ENCODE peak calls at places on chromosome 17, in six cellular contexts. Z, T, N, O, Y and W are unnamed samples.

GRCh38 chr17:17782425-17783120 is 54.2 kb downstream of the SREBF1 start:
- DNase-seq in N (no peak), Z (peak), Y (no peak), O (peak), T (no peak), W (no peak)

GRCh38 chr17:6177941-6178694 is 107.9 kb downstream of the WSCD1 start:
- DNase-seq in N (no peak), Y (no peak), Z (no peak), O (no peak), T (no peak), W (no peak)

GRCh38 chr17:79457376-79457775 is 153.5 kb downstream of the RBFOX3 start:
- DNase-seq in Z (no peak), T (no peak), O (no peak), Y (no peak), N (no peak), W (no peak)

GRCh38 chr17:62614142-62614541 is 13.3 kb upstream of the MRC2 start:
- DNase-seq in Z (no peak), Y (peak), T (no peak), N (no peak), O (no peak), W (peak)

GRCh38 chr17:72338304-72338703 is 217.5 kb downstream of the SOX9 start:
- DNase-seq in Y (no peak), N (no peak), T (no peak), O (no peak), Z (no peak), W (no peak)

GRCh38 chr17:55427587-55427882 is 5.9 kb upstream of the MMD start:
- DNase-seq in Z (no peak), O (no peak), T (no peak), N (no peak), Y (no peak), W (no peak)

GRCh38 chr17:8016632-8017424 is 14.4 kb downstream of the GUCY2D start:
- DNase-seq in Z (peak), N (peak), T (peak), O (peak), Y (no peak), W (no peak)

GRCh38 chr17:19510903-19511302 is 22.8 kb upstream of the SLC47A1 start:
- DNase-seq in Y (no peak), O (no peak), Z (no peak), T (no peak), N (no peak), W (no peak)

GRCh38 chr17:72173475-72174116 is 52.8 kb downstream of the SOX9 start:
- DNase-seq in T (no peak), N (no peak), Z (no peak), Y (no peak), O (no peak), W (no peak)

GRCh38 chr17:17924131-17924856 is 47.9 kb downstream of the TOM1L2 start:
- DNase-seq in O (no peak), Z (no peak), Y (no peak), T (no peak), N (no peak), W (no peak)

GRCh38 chr17:41707803-41708669 is 4.1 kb upstream of the GAST start:
- DNase-seq in T (no peak), Y (no peak), N (no peak), O (no peak), Z (no peak), W (no peak)

GRCh38 chr17:73455050-73455687 is 143.4 kb upstream of the CDC42EP4 start:
- DNase-seq in Z (no peak), N (no peak), O (peak), Y (no peak), T (no peak), W (no peak)

GRCh38 chr17:4161179-4161559 is 18.2 kb downstream of the CYB5D2 start:
- DNase-seq in O (no peak), T (peak), Z (no peak), Y (peak), N (no peak), W (peak)

GRCh38 chr17:32855620-32856019 is 21.3 kb downstream of the MYO1D start:
- DNase-seq in Z (no peak), T (no peak), O (no peak), N (no peak), Y (no peak), W (no peak)

GRCh38 chr17:65182233-65182632 is 45.1 kb downstream of the RGS9 start:
- DNase-seq in T (no peak), Z (no peak), Y (no peak), N (no peak), O (no peak), W (no peak)